ENCODE peak calls at places on chromosomes 13 and 19, in ten cellular contexts. Y is effector CD4-positive, alpha-beta T cell; H is stimulated activated CD4-positive, alpha-beta T cell treated with anti-CD3 and anti-CD28 coated beads, Interleukin-2, amount 100 ng/mL, for 48 hours; K is amniotic epithelial cell; B is occipital lobe; A is astrocyte of the spinal cord; X is cardiac fibroblast; F is T-helper 1 cell; C is lower lobe of right lung; P is MG63. I is an unnamed sample.

GRCh38 chr19:39809368-39809767 is 24.6 kb downstream of the DYRK1B start:
- DNase-seq in Y (no peak), P (no peak), K (no peak), X (no peak), F (no peak), B (no peak), H (no peak), A (no peak), C (no peak), I (no peak)

GRCh38 chr13:79988573-79988972 is 352.4 kb downstream of the SPRY2 start:
- DNase-seq in F (no peak), C (no peak), P (peak), K (peak), B (no peak), A (peak), X (peak), Y (no peak), H (no peak), I (peak)

GRCh38 chr13:94656766-94657165 is 55.1 kb downstream of the GPR180 start:
- DNase-seq in Y (no peak), P (peak), K (peak), B (no peak), C (no peak), X (peak), F (no peak), H (no peak), A (peak), I (peak)

GRCh38 chr19:40312533-40312932 is 27.4 kb upstream of the AKT2 start:
- DNase-seq in B (no peak), Y (no peak), F (no peak), H (no peak), C (no peak), K (peak), P (no peak), X (no peak), A (no peak), I (no peak)

GRCh38 chr13:32314968-32315254 is 252 bp downstream of the ZAR1L start:
- DNase-seq in B (no peak), Y (peak), X (peak), F (peak), P (peak), H (peak), K (peak), A (peak), C (no peak), I (peak)

GRCh38 chr19:2175742-2176141 is 12.0 kb downstream of the DOT1L start:
- DNase-seq in C (no peak), P (no peak), F (no peak), H (no peak), X (no peak), K (no peak), Y (no peak), A (no peak), B (no peak), I (no peak)

GRCh38 chr13:98972627-98973026 is 5.2 kb downstream of the DOCK9 start:
- DNase-seq in F (no peak), X (peak), H (no peak), C (no peak), P (no peak), B (no peak), Y (no peak), K (peak), A (peak), I (peak)

GRCh38 chr13:110245421-110245899 is 61.5 kb downstream of the COL4A1 start:
- DNase-seq in P (no peak), Y (no peak), K (peak), B (no peak), H (no peak), F (no peak), A (peak), C (no peak), X (peak), I (no peak)

GRCh38 chr19:16608290-16608704 is 19.7 kb downstream of the MED26 start:
- DNase-seq in F (no peak), K (peak), X (peak), P (peak), C (no peak), H (no peak), B (no peak), A (peak), Y (no peak), I (peak)

GRCh38 chr13:111115051-111115840 is at the start of gene ARHGEF7:
- DNase-seq in K (no peak), H (no peak), F (no peak), Y (no peak), P (no peak), B (no peak), C (no peak), X (no peak), A (no peak), I (no peak)

GRCh38 chr19:7789447-7789846 is 26.4 kb downstream of the CLEC4M start:
- DNase-seq in K (no peak), B (no peak), H (no peak), X (no peak), Y (peak), P (no peak), A (no peak), F (peak), C (no peak), I (no peak)

GRCh38 chr19:3517638-3518037 is 11.5 kb downstream of the FZR1 start:
- DNase-seq in P (no peak), Y (no peak), H (no peak), K (peak), C (no peak), B (no peak), F (no peak), X (no peak), A (no peak), I (no peak)

GRCh38 chr19:30076751-30077670 is 135.0 kb downstream of the URI1 start:
- DNase-seq in A (no peak), P (no peak), F (no peak), C (no peak), K (no peak), Y (no peak), H (no peak), X (no peak), B (no peak), I (no peak)

GRCh38 chr13:98848736-98849135 is 96.3 kb upstream of the SLC15A1 start:
- DNase-seq in A (peak), K (no peak), Y (no peak), X (peak), F (no peak), P (peak), H (no peak), B (peak), C (no peak), I (peak)

GRCh38 chr19:43731346-43731745 is 15.5 kb downstream of the IRGC start:
- DNase-seq in K (no peak), A (peak), P (no peak), C (no peak), B (no peak), Y (no peak), H (no peak), X (no peak), F (no peak), I (no peak)

GRCh38 chr19:1255186-1256161 is 7.1 kb downstream of the MIDN start:
- DNase-seq in K (no peak), F (no peak), C (no peak), X (no peak), H (no peak), P (no peak), B (peak), Y (no peak), A (no peak), I (no peak)

GRCh38 chr19:31249217-31249616 is 100.0 kb downstream of the TSHZ3 start:
- DNase-seq in F (no peak), K (no peak), A (no peak), B (no peak), H (no peak), C (no peak), X (no peak), P (no peak), Y (no peak), I (no peak)

GRCh38 chr13:29474991-29475390 is 120.5 kb downstream of the SLC7A1 start:
- DNase-seq in C (no peak), Y (no peak), B (no peak), H (no peak), A (peak), K (peak), X (peak), P (peak), F (no peak), I (peak)

GRCh38 chr13:113421673-113422270 is 31.5 kb downstream of the ADPRHL1 start:
- DNase-seq in Y (no peak), P (no peak), H (no peak), A (peak), X (no peak), B (no peak), F (no peak), C (no peak), K (no peak), I (no peak)